ENCODE peak calls at places on chromosome 10, in four cellular contexts. One of them, this sample, is unnamed.

GRCh38 chr10:69051303-69051702 is 36.6 kb upstream of the SRGN start:
- DNase-seq in IMR-90: peak; percentile 82
- DNase-seq in H9: no peak
- DNase-seq in H1: no peak
- DNase-seq in this sample: no peak

GRCh38 chr10:1187151-1187854 is 131.1 kb downstream of the WDR37 start:
- DNase-seq in IMR-90: no peak
- DNase-seq in H9: no peak
- DNase-seq in H1: no peak
- DNase-seq in this sample: no peak

GRCh38 chr10:48976208-48976607 is 36.6 kb upstream of the LRRC18 start:
- DNase-seq in IMR-90: peak; percentile 4
- DNase-seq in H9: peak; percentile 39
- DNase-seq in H1: no peak
- DNase-seq in this sample: peak; percentile 42

GRCh38 chr10:120542591-120542990 is 85.6 kb downstream of the PLPP4 start:
- DNase-seq in IMR-90: no peak
- DNase-seq in H9: no peak
- DNase-seq in H1: no peak
- DNase-seq in this sample: no peak

GRCh38 chr10:5404188-5405041 is at the start of gene TUBAL3:
- DNase-seq in IMR-90: no peak
- DNase-seq in H9: no peak
- DNase-seq in H1: no peak
- DNase-seq in this sample: no peak

GRCh38 chr10:44379907-44380306 is 5.0 kb downstream of the CXCL12 start:
- DNase-seq in IMR-90: no peak
- DNase-seq in H9: no peak
- DNase-seq in H1: no peak
- DNase-seq in this sample: no peak

GRCh38 chr10:60708666-60709065 is 69.6 kb upstream of the CDK1 start:
- DNase-seq in IMR-90: no peak
- DNase-seq in H9: no peak
- DNase-seq in H1: no peak
- DNase-seq in this sample: no peak

GRCh38 chr10:130169136-130169888 is 33.1 kb downstream of the GLRX3 start:
- DNase-seq in IMR-90: peak; percentile 11
- DNase-seq in H9: no peak
- DNase-seq in H1: no peak
- DNase-seq in this sample: peak; percentile 83

GRCh38 chr10:19003341-19003740 is 45.3 kb upstream of the MALRD1 start:
- DNase-seq in IMR-90: no peak
- DNase-seq in H9: no peak
- DNase-seq in H1: no peak
- DNase-seq in this sample: no peak

GRCh38 chr10:114779803-114780609 is 41.6 kb upstream of the FHIP2A start:
- DNase-seq in IMR-90: peak; percentile 92
- DNase-seq in H9: no peak
- DNase-seq in H1: no peak
- DNase-seq in this sample: peak; percentile 5

GRCh38 chr10:86308056-86308455 is 58.5 kb downstream of the GRID1 start:
- DNase-seq in IMR-90: no peak
- DNase-seq in H9: peak; percentile 8
- DNase-seq in H1: no peak
- DNase-seq in this sample: no peak

GRCh38 chr10:66925896-66926719 is at the start of gene LRRTM3:
- DNase-seq in IMR-90: peak; percentile 73
- DNase-seq in H9: peak; percentile 84
- DNase-seq in H1: peak; percentile 55
- DNase-seq in this sample: peak; percentile 86

GRCh38 chr10:109040622-109041021 is 882.7 kb downstream of the XPNPEP1 start:
- DNase-seq in IMR-90: no peak
- DNase-seq in H9: no peak
- DNase-seq in H1: no peak
- DNase-seq in this sample: no peak

GRCh38 chr10:129938460-129938859 is 25.6 kb downstream of the EBF3 start:
- DNase-seq in IMR-90: no peak
- DNase-seq in H9: no peak
- DNase-seq in H1: no peak
- DNase-seq in this sample: no peak

GRCh38 chr10:31083765-31084184 is 52.1 kb upstream of the ZNF438 start:
- DNase-seq in IMR-90: peak; percentile 39
- DNase-seq in H9: peak; percentile 64
- DNase-seq in H1: peak; percentile 76
- DNase-seq in this sample: peak; percentile 89

GRCh38 chr10:29063806-29064644 is 224.8 kb upstream of the LYZL1 start:
- DNase-seq in IMR-90: peak; percentile 52
- DNase-seq in H9: no peak
- DNase-seq in H1: no peak
- DNase-seq in this sample: peak; percentile 23

GRCh38 chr10:93334901-93335312 is 147.2 kb downstream of the MYOF start:
- DNase-seq in IMR-90: peak; percentile 41
- DNase-seq in H9: no peak
- DNase-seq in H1: no peak
- DNase-seq in this sample: peak; percentile 70

GRCh38 chr10:45417746-45418145 is 43.7 kb downstream of the ALOX5 start:
- DNase-seq in IMR-90: no peak
- DNase-seq in H9: no peak
- DNase-seq in H1: no peak
- DNase-seq in this sample: no peak

GRCh38 chr10:43384252-43385221 is 13.1 kb downstream of the FXYD4 start:
- DNase-seq in IMR-90: no peak
- DNase-seq in H9: no peak
- DNase-seq in H1: no peak
- DNase-seq in this sample: no peak

DNA sequence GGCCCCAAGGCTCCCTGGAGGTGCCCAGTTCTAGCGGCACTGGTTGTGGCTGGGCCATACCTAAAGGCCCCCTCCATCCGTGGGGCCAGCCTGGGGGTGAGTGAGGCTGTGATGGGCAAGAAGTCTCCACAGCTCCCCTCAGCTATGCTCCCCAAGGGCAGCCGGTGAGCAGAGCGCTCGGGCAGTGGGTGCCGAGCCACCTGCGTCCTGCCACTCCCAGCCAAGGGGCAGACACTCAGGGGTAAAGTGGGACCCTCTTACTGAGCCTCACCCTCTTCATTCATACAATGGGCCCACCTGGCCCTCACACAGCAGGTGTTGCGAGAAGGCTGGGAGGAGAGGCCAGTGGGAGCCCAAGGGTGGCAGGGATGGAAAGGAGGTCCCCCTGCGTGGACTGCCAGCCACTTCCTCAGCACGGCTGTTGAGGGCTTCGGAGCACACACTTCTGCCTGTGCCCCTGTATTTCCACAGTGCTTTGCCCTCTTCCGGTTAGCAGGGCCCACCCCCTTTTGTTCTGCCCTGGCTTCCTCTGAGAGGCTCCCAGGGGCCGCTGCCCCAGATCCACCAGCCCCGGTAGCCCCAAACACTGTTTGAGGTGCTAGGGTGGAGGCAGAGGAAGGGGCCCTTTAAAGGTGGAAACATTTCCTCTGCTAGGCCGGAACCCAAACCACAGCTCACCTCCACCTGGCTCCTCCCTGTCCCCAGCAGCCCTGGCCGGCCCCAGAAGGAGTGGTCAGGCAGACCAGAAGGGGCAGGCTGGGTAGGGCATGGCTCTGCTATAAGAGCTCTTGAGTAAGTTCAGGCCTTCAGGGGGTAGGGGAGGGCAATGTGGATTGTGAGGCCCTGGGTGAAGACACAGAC is 16.4 kb upstream of the C10orf105 start:
- DNase-seq in IMR-90: no peak
- DNase-seq in H9: no peak
- DNase-seq in H1: no peak
- DNase-seq in this sample: no peak
- H4K5ac ChIP-seq in IMR-90: no peak overlapping the region
- H4K5ac ChIP-seq in H9: no peak overlapping the region
- H4K5ac ChIP-seq in H1: no peak overlapping the region
- H4K5ac ChIP-seq in this sample: no peak overlapping the region

DNA sequence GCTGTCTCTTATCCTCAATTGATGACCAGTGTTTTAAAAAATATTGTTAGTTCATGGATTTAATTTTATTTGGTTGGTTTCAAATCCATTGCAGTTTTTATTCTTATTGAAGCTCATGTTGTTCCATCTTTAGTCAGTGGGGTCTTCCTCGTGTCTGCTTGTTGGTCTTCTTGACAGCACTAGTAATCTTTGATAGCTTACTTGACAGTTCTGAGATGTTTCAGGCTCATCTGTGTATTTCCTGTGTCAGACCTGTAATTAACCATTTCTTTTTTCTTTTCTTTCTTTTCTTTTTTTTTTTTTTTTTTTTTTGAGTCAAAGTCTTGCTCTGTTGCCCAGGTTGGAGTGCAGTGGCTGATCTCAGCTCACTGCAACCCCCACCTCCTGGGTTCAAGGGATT is 28.2 kb downstream of the SLK start:
- DNase-seq in IMR-90: no peak
- DNase-seq in H9: no peak
- DNase-seq in H1: no peak
- DNase-seq in this sample: no peak
- H3K9ac ChIP-seq in IMR-90: no peak overlapping the region
- H3K9ac ChIP-seq in H9: no peak overlapping the region
- H3K9ac ChIP-seq in H1: no peak overlapping the region
- H3K9ac ChIP-seq in this sample: no peak overlapping the region

DNA sequence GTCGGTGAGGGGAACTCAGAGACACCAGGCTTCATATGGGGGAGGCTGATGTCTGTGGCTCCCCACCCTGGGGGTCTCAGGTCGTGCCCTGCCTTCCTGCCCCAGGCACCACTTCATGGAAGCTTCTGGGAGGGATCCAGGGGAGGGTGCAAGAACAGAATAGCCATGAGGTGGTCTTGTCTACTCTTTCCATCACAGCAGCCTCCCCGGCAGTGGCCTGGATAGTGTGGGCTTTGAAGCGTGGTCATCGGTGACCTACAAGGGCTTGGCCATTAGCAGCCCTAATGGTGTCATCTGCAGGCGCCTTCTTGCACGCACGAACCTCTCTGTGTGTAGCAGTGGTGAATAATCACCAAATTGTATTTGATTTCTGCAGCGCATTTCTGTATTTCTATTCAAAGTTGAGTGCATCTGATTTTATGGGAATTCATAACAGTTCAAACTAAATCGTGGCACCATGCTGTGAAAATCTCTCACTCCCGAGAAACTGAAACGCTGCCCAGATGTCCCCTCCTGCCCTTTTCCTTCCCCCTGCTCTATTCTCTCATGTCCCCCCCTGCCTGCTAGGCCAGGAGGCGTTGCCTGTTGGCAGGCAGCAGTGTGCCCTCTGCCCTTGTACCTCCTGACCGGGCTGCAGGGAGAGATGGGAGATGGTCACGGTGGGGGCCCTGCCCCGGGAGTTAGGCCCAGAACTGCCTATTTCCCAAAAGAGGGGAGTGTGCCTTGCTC is 34.7 kb downstream of the CDH23 start:
- DNase-seq in IMR-90: no peak
- DNase-seq in H9: no peak
- DNase-seq in H1: peak; percentile 58
- DNase-seq in this sample: no peak
- H2AK5ac ChIP-seq in IMR-90: no peak overlapping the region
- H2AK5ac ChIP-seq in H9: no peak overlapping the region
- H2AK5ac ChIP-seq in H1: no peak overlapping the region
- H2AK5ac ChIP-seq in this sample: no peak overlapping the region

DNA sequence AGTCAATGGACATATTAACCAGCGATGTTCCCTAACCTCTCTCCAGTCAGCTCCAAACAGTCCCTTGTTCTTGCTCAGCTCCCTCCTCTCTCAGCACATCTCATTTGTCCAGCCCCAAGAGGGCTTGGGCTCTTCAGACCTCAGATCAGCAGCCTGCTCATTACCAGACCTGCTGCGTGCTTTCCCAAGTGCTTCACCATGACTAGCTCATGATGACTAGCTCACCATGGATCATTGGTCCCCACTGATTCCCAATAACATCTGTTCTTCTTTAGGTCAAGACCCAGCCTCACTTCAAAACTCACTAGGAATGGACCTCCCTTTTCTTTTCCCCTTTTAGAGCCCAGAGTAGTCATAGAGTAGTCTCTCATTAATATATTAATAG is 121.9 kb downstream of the SLC16A9 start:
- DNase-seq in IMR-90: no peak
- DNase-seq in H9: no peak
- DNase-seq in H1: no peak
- DNase-seq in this sample: no peak
- H4K5ac ChIP-seq in IMR-90: no peak overlapping the region
- H4K5ac ChIP-seq in H9: no peak overlapping the region
- H4K5ac ChIP-seq in H1: no peak overlapping the region
- H4K5ac ChIP-seq in this sample: no peak overlapping the region

DNA sequence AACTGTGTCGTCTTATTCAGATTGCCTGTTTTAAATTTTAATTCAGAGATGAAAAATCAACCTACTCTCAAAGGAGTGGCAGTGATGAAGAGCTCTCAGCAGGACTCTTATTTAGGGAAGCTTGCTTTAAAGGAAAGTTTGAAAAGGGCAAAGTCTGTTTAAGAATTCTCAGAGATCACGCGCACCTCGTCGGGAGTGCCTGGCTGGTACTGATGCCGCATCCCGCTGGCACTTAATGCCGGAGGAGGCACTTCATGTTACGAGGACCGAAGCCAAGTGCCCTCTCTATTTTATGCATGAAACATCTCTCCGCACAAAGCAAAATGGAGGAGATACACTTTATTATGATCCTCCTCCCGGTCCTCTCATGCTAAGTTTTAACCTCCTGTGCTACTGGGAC is 71.1 kb upstream of the INSYN2A start:
- DNase-seq in IMR-90: no peak
- DNase-seq in H9: no peak
- DNase-seq in H1: no peak
- DNase-seq in this sample: no peak
- H3K9ac ChIP-seq in IMR-90: no peak overlapping the region
- H3K9ac ChIP-seq in H9: no peak overlapping the region
- H3K9ac ChIP-seq in H1: no peak overlapping the region
- H3K9ac ChIP-seq in this sample: no peak overlapping the region

DNA sequence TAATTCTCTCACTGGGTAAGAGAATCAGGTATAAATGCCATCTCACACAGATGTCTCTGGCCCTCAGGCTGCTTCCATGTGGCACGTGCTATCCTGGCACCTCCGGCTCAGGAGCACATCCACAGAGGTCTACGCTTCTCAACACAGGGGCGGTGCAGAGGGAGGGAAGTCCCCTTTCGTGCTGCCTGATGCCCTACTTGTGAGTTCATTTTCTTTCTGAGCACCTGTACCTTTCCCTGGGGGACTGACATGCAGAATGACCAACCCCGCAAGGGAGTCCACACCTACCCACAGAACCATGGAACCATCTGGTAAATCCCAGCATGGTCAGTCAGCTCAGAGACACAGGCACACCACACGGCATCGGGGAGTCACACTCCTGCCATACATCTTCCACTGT is 99.0 kb upstream of the SAMD8 start:
- DNase-seq in IMR-90: no peak
- DNase-seq in H9: no peak
- DNase-seq in H1: no peak
- DNase-seq in this sample: no peak
- H2AK5ac ChIP-seq in IMR-90: no peak overlapping the region
- H2AK5ac ChIP-seq in H9: no peak overlapping the region
- H2AK5ac ChIP-seq in H1: no peak overlapping the region
- H2AK5ac ChIP-seq in this sample: no peak overlapping the region

This sample was measured in mesendoderm.